ENCODE peak calls at places on chromosomes 2 and 18, in five cellular contexts. One of them, this sample, is unnamed.

GRCh38 chr2:179561702-179562101 is 297.1 kb upstream of the SESTD1 start:
- DNase-seq in fibroblast of gingiva: no peak
- DNase-seq in HT1080: no peak
- DNase-seq in HuH-7.5: no peak
- DNase-seq in RCC 7860: no peak
- DNase-seq in this sample: no peak

GRCh38 chr2:60885683-60886082 is 4.3 kb downstream of the REL start:
- DNase-seq in fibroblast of gingiva: no peak
- DNase-seq in HT1080: no peak
- DNase-seq in HuH-7.5: peak; percentile 46
- DNase-seq in RCC 7860: peak; percentile 3
- DNase-seq in this sample: no peak

GRCh38 chr2:65528241-65528574 is 95.8 kb upstream of the SPRED2 start:
- DNase-seq in fibroblast of gingiva: no peak
- DNase-seq in HT1080: no peak
- DNase-seq in HuH-7.5: no peak
- DNase-seq in RCC 7860: no peak
- DNase-seq in this sample: no peak

GRCh38 chr2:238927746-238928519 is 80.0 kb downstream of the TWIST2 start:
- DNase-seq in fibroblast of gingiva: no peak
- DNase-seq in HT1080: no peak
- DNase-seq in HuH-7.5: no peak
- DNase-seq in RCC 7860: no peak
- DNase-seq in this sample: no peak

GRCh38 chr18:22226801-22227200 is 57.4 kb downstream of the GATA6 start:
- DNase-seq in fibroblast of gingiva: no peak
- DNase-seq in HT1080: no peak
- DNase-seq in HuH-7.5: no peak
- DNase-seq in RCC 7860: no peak
- DNase-seq in this sample: no peak

GRCh38 chr18:48719388-48719787 is 180.6 kb downstream of the CTIF start:
- DNase-seq in fibroblast of gingiva: no peak
- DNase-seq in HT1080: no peak
- DNase-seq in HuH-7.5: no peak
- DNase-seq in RCC 7860: no peak
- DNase-seq in this sample: no peak

GRCh38 chr18:21049306-21049705 is 62.3 kb downstream of the ROCK1 start:
- DNase-seq in fibroblast of gingiva: no peak
- DNase-seq in HT1080: no peak
- DNase-seq in HuH-7.5: no peak
- DNase-seq in RCC 7860: no peak
- DNase-seq in this sample: peak; percentile 17

GRCh38 chr2:8435608-8436007 is 246.2 kb upstream of the ID2 start:
- DNase-seq in fibroblast of gingiva: no peak
- DNase-seq in HT1080: no peak
- DNase-seq in HuH-7.5: no peak
- DNase-seq in RCC 7860: no peak
- DNase-seq in this sample: no peak

GRCh38 chr2:174326880-174327558 is 7.7 kb upstream of the SP9 start:
- DNase-seq in fibroblast of gingiva: no peak
- DNase-seq in HT1080: no peak
- DNase-seq in HuH-7.5: no peak
- DNase-seq in RCC 7860: no peak
- DNase-seq in this sample: no peak

GRCh38 chr2:79219383-79219988 is 59.9 kb upstream of the REG3A start:
- DNase-seq in fibroblast of gingiva: peak; percentile 1
- DNase-seq in HT1080: peak; percentile 21
- DNase-seq in HuH-7.5: peak; percentile 8
- DNase-seq in RCC 7860: peak; percentile 14
- DNase-seq in this sample: peak; percentile 30

GRCh38 chr2:149021271-149021719 is 17.2 kb upstream of the LYPD6B start:
- DNase-seq in fibroblast of gingiva: no peak
- DNase-seq in HT1080: no peak
- DNase-seq in HuH-7.5: no peak
- DNase-seq in RCC 7860: no peak
- DNase-seq in this sample: no peak

GRCh38 chr2:39571197-39571731 is 94.5 kb upstream of the TMEM178A start:
- DNase-seq in fibroblast of gingiva: no peak
- DNase-seq in HT1080: no peak
- DNase-seq in HuH-7.5: no peak
- DNase-seq in RCC 7860: no peak
- DNase-seq in this sample: peak; percentile 84

GRCh38 chr2:56582570-56582969 is 398.8 kb downstream of the CCDC85A start:
- DNase-seq in fibroblast of gingiva: no peak
- DNase-seq in HT1080: no peak
- DNase-seq in HuH-7.5: no peak
- DNase-seq in RCC 7860: no peak
- DNase-seq in this sample: no peak

GRCh38 chr2:83686863-83687262 is 772.2 kb downstream of the SUCLG1 start:
- DNase-seq in fibroblast of gingiva: peak; percentile 29
- DNase-seq in HT1080: no peak
- DNase-seq in HuH-7.5: no peak
- DNase-seq in RCC 7860: no peak
- DNase-seq in this sample: no peak

GRCh38 chr18:57806891-57807280 is 3.8 kb upstream of the ATP8B1 start:
- DNase-seq in fibroblast of gingiva: peak; percentile 92
- DNase-seq in HT1080: peak; percentile 84
- DNase-seq in HuH-7.5: no peak
- DNase-seq in RCC 7860: peak; percentile 51
- DNase-seq in this sample: no peak

GRCh38 chr2:239309398-239310245 is 91.2 kb downstream of the HDAC4 start:
- DNase-seq in fibroblast of gingiva: no peak
- DNase-seq in HT1080: no peak
- DNase-seq in HuH-7.5: no peak
- DNase-seq in RCC 7860: no peak
- DNase-seq in this sample: no peak

GRCh38 chr2:59900728-59901452 is 652.6 kb downstream of the BCL11A start:
- DNase-seq in fibroblast of gingiva: no peak
- DNase-seq in HT1080: no peak
- DNase-seq in HuH-7.5: no peak
- DNase-seq in RCC 7860: no peak
- DNase-seq in this sample: no peak

GRCh38 chr18:46152436-46152807 is 48.2 kb downstream of the HAUS1 start:
- DNase-seq in fibroblast of gingiva: peak; percentile 74
- DNase-seq in HT1080: peak; percentile 91
- DNase-seq in HuH-7.5: no peak
- DNase-seq in RCC 7860: peak; percentile 87
- DNase-seq in this sample: peak; percentile 30

GRCh38 chr18:47204908-47205522 is 28.9 kb upstream of the IER3IP1 start:
- DNase-seq in fibroblast of gingiva: no peak
- DNase-seq in HT1080: peak; percentile 42
- DNase-seq in HuH-7.5: no peak
- DNase-seq in RCC 7860: peak; percentile 20
- DNase-seq in this sample: peak; percentile 51